ENCODE peak calls at places on chromosome 22, in nine cellular contexts. One of them, this sample, is unnamed.

GRCh38 chr22:39267966-39268365 is 23.2 kb upstream of the PDGFB start:
- DNase-seq in AG08395: no peak
- DNase-seq in H9: no peak
- DNase-seq in aorta: no peak
- DNase-seq in MM.1S: no peak
- DNase-seq in stimulated activated CD4-positive, alpha-beta T cell treated with anti-CD3 and anti-CD28 coated beads, Interleukin-1b, Interleukin-23, amount 100 ng/mL, for 48 hours: no peak
- DNase-seq in naive B cell: no peak
- DNase-seq in myocyte: no peak
- DNase-seq in brain microvascular endothelial cell: no peak
- DNase-seq in this sample: no peak

GRCh38 chr22:47069270-47069669 is 306.8 kb downstream of the TBC1D22A start:
- DNase-seq in AG08395: no peak
- DNase-seq in H9: no peak
- DNase-seq in aorta: no peak
- DNase-seq in MM.1S: no peak
- DNase-seq in stimulated activated CD4-positive, alpha-beta T cell treated with anti-CD3 and anti-CD28 coated beads, Interleukin-1b, Interleukin-23, amount 100 ng/mL, for 48 hours: no peak
- DNase-seq in naive B cell: no peak
- DNase-seq in myocyte: no peak
- DNase-seq in brain microvascular endothelial cell: no peak
- DNase-seq in this sample: no peak

GRCh38 chr22:45207981-45208664 is 32.6 kb downstream of the KIAA0930 start:
- DNase-seq in AG08395: no peak
- DNase-seq in H9: peak; percentile 25
- DNase-seq in aorta: peak; percentile 40
- DNase-seq in MM.1S: no peak
- DNase-seq in stimulated activated CD4-positive, alpha-beta T cell treated with anti-CD3 and anti-CD28 coated beads, Interleukin-1b, Interleukin-23, amount 100 ng/mL, for 48 hours: no peak
- DNase-seq in naive B cell: no peak
- DNase-seq in myocyte: peak; percentile 17
- DNase-seq in brain microvascular endothelial cell: peak; percentile 76
- DNase-seq in this sample: no peak

GRCh38 chr22:17112491-17113042 is 8.6 kb downstream of the TMEM121B start:
- DNase-seq in AG08395: no peak
- DNase-seq in H9: no peak
- DNase-seq in aorta: no peak
- DNase-seq in MM.1S: no peak
- DNase-seq in stimulated activated CD4-positive, alpha-beta T cell treated with anti-CD3 and anti-CD28 coated beads, Interleukin-1b, Interleukin-23, amount 100 ng/mL, for 48 hours: no peak
- DNase-seq in naive B cell: no peak
- DNase-seq in myocyte: no peak
- DNase-seq in brain microvascular endothelial cell: no peak
- DNase-seq in this sample: no peak

GRCh38 chr22:21650823-21651520 is 8.9 kb downstream of the SDF2L1 start:
- DNase-seq in AG08395: no peak
- DNase-seq in H9: no peak
- DNase-seq in aorta: no peak
- DNase-seq in MM.1S: no peak
- DNase-seq in stimulated activated CD4-positive, alpha-beta T cell treated with anti-CD3 and anti-CD28 coated beads, Interleukin-1b, Interleukin-23, amount 100 ng/mL, for 48 hours: no peak
- DNase-seq in naive B cell: no peak
- DNase-seq in myocyte: peak; percentile 33
- DNase-seq in brain microvascular endothelial cell: no peak
- DNase-seq in this sample: peak; percentile 52

GRCh38 chr22:28329582-28330073 is 350.0 kb downstream of the TTC28 start:
- DNase-seq in AG08395: peak; percentile 58
- DNase-seq in H9: no peak
- DNase-seq in aorta: no peak
- DNase-seq in MM.1S: no peak
- DNase-seq in stimulated activated CD4-positive, alpha-beta T cell treated with anti-CD3 and anti-CD28 coated beads, Interleukin-1b, Interleukin-23, amount 100 ng/mL, for 48 hours: no peak
- DNase-seq in naive B cell: no peak
- DNase-seq in myocyte: no peak
- DNase-seq in brain microvascular endothelial cell: no peak
- DNase-seq in this sample: no peak

GRCh38 chr22:37274380-37274862 is 7.9 kb upstream of the CYTH4 start:
- DNase-seq in AG08395: no peak
- DNase-seq in H9: no peak
- DNase-seq in aorta: peak; percentile 90
- DNase-seq in MM.1S: no peak
- DNase-seq in stimulated activated CD4-positive, alpha-beta T cell treated with anti-CD3 and anti-CD28 coated beads, Interleukin-1b, Interleukin-23, amount 100 ng/mL, for 48 hours: no peak
- DNase-seq in naive B cell: peak; percentile 48
- DNase-seq in myocyte: no peak
- DNase-seq in brain microvascular endothelial cell: no peak
- DNase-seq in this sample: peak; percentile 65

GRCh38 chr22:27331526-27332281 is 469.9 kb downstream of the MN1 start:
- DNase-seq in AG08395: peak; percentile 67
- DNase-seq in H9: peak; percentile 63
- DNase-seq in aorta: peak; percentile 83
- DNase-seq in MM.1S: no peak
- DNase-seq in stimulated activated CD4-positive, alpha-beta T cell treated with anti-CD3 and anti-CD28 coated beads, Interleukin-1b, Interleukin-23, amount 100 ng/mL, for 48 hours: no peak
- DNase-seq in naive B cell: no peak
- DNase-seq in myocyte: peak; percentile 33
- DNase-seq in brain microvascular endothelial cell: peak; percentile 42
- DNase-seq in this sample: peak; percentile 9

GRCh38 chr22:49735411-49736311 is 92.0 kb downstream of the BRD1 start:
- DNase-seq in AG08395: peak; percentile 24
- DNase-seq in H9: peak; percentile 65
- DNase-seq in aorta: peak; percentile 20
- DNase-seq in MM.1S: peak; percentile 46
- DNase-seq in stimulated activated CD4-positive, alpha-beta T cell treated with anti-CD3 and anti-CD28 coated beads, Interleukin-1b, Interleukin-23, amount 100 ng/mL, for 48 hours: no peak
- DNase-seq in naive B cell: no peak
- DNase-seq in myocyte: peak; percentile 71
- DNase-seq in brain microvascular endothelial cell: no peak
- DNase-seq in this sample: no peak

GRCh38 chr22:44419429-44419828 is 78.6 kb downstream of the RTL6 start:
- DNase-seq in AG08395: no peak
- DNase-seq in H9: no peak
- DNase-seq in aorta: no peak
- DNase-seq in MM.1S: no peak
- DNase-seq in stimulated activated CD4-positive, alpha-beta T cell treated with anti-CD3 and anti-CD28 coated beads, Interleukin-1b, Interleukin-23, amount 100 ng/mL, for 48 hours: no peak
- DNase-seq in naive B cell: no peak
- DNase-seq in myocyte: no peak
- DNase-seq in brain microvascular endothelial cell: peak; percentile 15
- DNase-seq in this sample: no peak

This sample was measured in NAMALWA.